ENCODE peak calls at places on chromosome 22, in ten cellular contexts. R is NCI-H460; V is GM12891; I is body of pancreas; H is PC-3; G is fibroblast of gingiva; E is activated CD4-positive, alpha-beta T cell treated with anti-CD3 and anti-CD28 coated beads, Interleukin-2, amount 50 U/mL, for 24 hours; P is stimulated activated CD4-positive, alpha-beta T cell treated with anti-CD3 and anti-CD28 coated beads, Interleukin-2, amount 100 ng/mL, for 48 hours; S is A172; K is hippocampal formation. D is an unnamed sample.

GRCh38 chr22:30876221-30876751 is 92.3 kb downstream of the MORC2 start:
- DNase-seq in R (no peak), V (no peak), I (no peak), H (no peak), G (no peak), E (no peak), P (no peak), S (no peak), K (no peak), D (no peak)

GRCh38 chr22:27621671-27622070 is 179.9 kb downstream of the MN1 start:
- DNase-seq in R (no peak), V (no peak), I (no peak), H (no peak), G (no peak), E (no peak), P (no peak), S (no peak), K (no peak), D (no peak)

GRCh38 chr22:27323646-27324045 is 477.9 kb downstream of the MN1 start:
- DNase-seq in R (no peak), V (no peak), I (no peak), H (no peak), G (no peak), E (no peak), P (no peak), S (no peak), K (no peak), D (no peak)

GRCh38 chr22:26751217-26751616 is 93.8 kb downstream of the MIAT start:
- DNase-seq in R (no peak), V (no peak), I (no peak), H (no peak), G (no peak), E (no peak), P (no peak), S (no peak), K (peak; percentile 30), D (peak; percentile 14)

GRCh38 chr22:42963231-42963595 is 51.7 kb downstream of the PACSIN2 start:
- DNase-seq in R (no peak), V (no peak), I (no peak), H (no peak), G (no peak), E (no peak), P (no peak), S (no peak), K (no peak), D (no peak)

GRCh38 chr22:45296628-45297297 is 12.0 kb downstream of the UPK3A start:
- DNase-seq in R (no peak), V (peak; percentile 37), I (no peak), H (no peak), G (no peak), E (no peak), P (no peak), S (no peak), K (no peak), D (no peak)

GRCh38 chr22:30079952-30080533 is at the start of gene HORMAD2:
- DNase-seq in R (no peak), V (no peak), I (no peak), H (no peak), G (peak; percentile 11), E (no peak), P (no peak), S (no peak), K (no peak), D (peak; percentile 25)

GRCh38 chr22:40922484-40923303 is 28.5 kb upstream of the RBX1 start:
- DNase-seq in R (peak; percentile 38), V (peak; percentile 14), I (no peak), H (peak; percentile 76), G (peak; percentile 55), E (no peak), P (no peak), S (peak; percentile 40), K (peak; percentile 57), D (no peak)

GRCh38 chr22:17706451-17706900 is 67.8 kb downstream of the BID start:
- DNase-seq in R (peak; percentile 79), V (peak; percentile 35), I (peak; percentile 18), H (peak; percentile 83), G (peak; percentile 93), E (no peak), P (peak; percentile 24), S (peak; percentile 89), K (peak; percentile 61), D (no peak)

D was measured in nucleus accumbens.